ENCODE peak calls at places on chromosomes 2 and 18, in five cellular contexts. One of them, this sample, is unnamed.

GRCh38 chr2:173184031-173185004 is 108.7 kb downstream of the MAP3K20 start:
- DNase-seq in Peyer's patch: no peak
- DNase-seq in uterus: peak; percentile 54
- DNase-seq in suprapubic skin: no peak
- DNase-seq in A549: peak; percentile 96
- DNase-seq in this sample: peak; percentile 35

GRCh38 chr2:229043681-229044080 is 227.4 kb downstream of the PID1 start:
- DNase-seq in Peyer's patch: no peak
- DNase-seq in uterus: no peak
- DNase-seq in suprapubic skin: no peak
- DNase-seq in A549: no peak
- DNase-seq in this sample: no peak

GRCh38 chr2:8193686-8194615 is 487.9 kb upstream of the ID2 start:
- DNase-seq in Peyer's patch: no peak
- DNase-seq in uterus: no peak
- DNase-seq in suprapubic skin: no peak
- DNase-seq in A549: no peak
- DNase-seq in this sample: no peak

GRCh38 chr18:76672627-76673026 is 149.7 kb upstream of the ZNF236 start:
- DNase-seq in Peyer's patch: no peak
- DNase-seq in uterus: no peak
- DNase-seq in suprapubic skin: no peak
- DNase-seq in A549: no peak
- DNase-seq in this sample: no peak

GRCh38 chr18:8952796-8953760 is 149.4 kb upstream of the NDUFV2 start:
- DNase-seq in Peyer's patch: no peak
- DNase-seq in uterus: no peak
- DNase-seq in suprapubic skin: no peak
- DNase-seq in A549: no peak
- DNase-seq in this sample: no peak

GRCh38 chr18:814300-815084 is 2.5 kb upstream of the YES1 start:
- DNase-seq in Peyer's patch: no peak
- DNase-seq in uterus: no peak
- DNase-seq in suprapubic skin: no peak
- DNase-seq in A549: no peak
- DNase-seq in this sample: no peak

GRCh38 chr2:71243548-71244301 is 16.8 kb upstream of the PAIP2B start:
- DNase-seq in Peyer's patch: no peak
- DNase-seq in uterus: no peak
- DNase-seq in suprapubic skin: no peak
- DNase-seq in A549: no peak
- DNase-seq in this sample: no peak

GRCh38 chr2:234243871-234244565 is 193.5 kb downstream of the SPP2 start:
- DNase-seq in Peyer's patch: no peak
- DNase-seq in uterus: no peak
- DNase-seq in suprapubic skin: no peak
- DNase-seq in A549: peak; percentile 86
- DNase-seq in this sample: no peak

GRCh38 chr18:28087173-28087563 is 89.8 kb downstream of the CDH2 start:
- DNase-seq in Peyer's patch: no peak
- DNase-seq in uterus: no peak
- DNase-seq in suprapubic skin: no peak
- DNase-seq in A549: no peak
- DNase-seq in this sample: peak; percentile 38

GRCh38 chr2:70938580-70938938 is 2.9 kb downstream of the ATP6V1B1 start:
- DNase-seq in Peyer's patch: no peak
- DNase-seq in uterus: no peak
- DNase-seq in suprapubic skin: peak; percentile 60
- DNase-seq in A549: no peak
- DNase-seq in this sample: no peak

GRCh38 chr18:63949068-63949737 is at the start of gene HMSD:
- DNase-seq in Peyer's patch: peak; percentile 59
- DNase-seq in uterus: peak; percentile 25
- DNase-seq in suprapubic skin: no peak
- DNase-seq in A549: peak; percentile 40
- DNase-seq in this sample: peak; percentile 69

GRCh38 chr2:231000211-231000904 is 4.4 kb downstream of the SPATA3 start:
- DNase-seq in Peyer's patch: no peak
- DNase-seq in uterus: no peak
- DNase-seq in suprapubic skin: no peak
- DNase-seq in A549: peak; percentile 48
- DNase-seq in this sample: peak; percentile 57

GRCh38 chr2:109428841-109429710 is 184.7 kb downstream of the SEPTIN10 start:
- DNase-seq in Peyer's patch: no peak
- DNase-seq in uterus: no peak
- DNase-seq in suprapubic skin: no peak
- DNase-seq in A549: no peak
- DNase-seq in this sample: no peak

GRCh38 chr2:188969236-188970032 is 4.7 kb upstream of the COL3A1 start:
- DNase-seq in Peyer's patch: no peak
- DNase-seq in uterus: no peak
- DNase-seq in suprapubic skin: no peak
- DNase-seq in A549: peak; percentile 35
- DNase-seq in this sample: no peak

GRCh38 chr2:225616372-225616771 is 216.9 kb downstream of the NYAP2 start:
- DNase-seq in Peyer's patch: no peak
- DNase-seq in uterus: no peak
- DNase-seq in suprapubic skin: no peak
- DNase-seq in A549: no peak
- DNase-seq in this sample: no peak

GRCh38 chr2:112198780-112199179 is 56.1 kb downstream of the ZC3H8 start:
- DNase-seq in Peyer's patch: no peak
- DNase-seq in uterus: no peak
- DNase-seq in suprapubic skin: no peak
- DNase-seq in A549: no peak
- DNase-seq in this sample: no peak

GRCh38 chr2:190707726-190708125 is 58.8 kb downstream of the NAB1 start:
- DNase-seq in Peyer's patch: no peak
- DNase-seq in uterus: no peak
- DNase-seq in suprapubic skin: no peak
- DNase-seq in A549: no peak
- DNase-seq in this sample: no peak

GRCh38 chr2:174777334-174777733 is 13.1 kb upstream of the CHRNA1 start:
- DNase-seq in Peyer's patch: no peak
- DNase-seq in uterus: no peak
- DNase-seq in suprapubic skin: no peak
- DNase-seq in A549: no peak
- DNase-seq in this sample: no peak

GRCh38 chr18:79944746-79945117 is 6.7 kb downstream of the SLC66A2 start:
- DNase-seq in Peyer's patch: no peak
- DNase-seq in uterus: no peak
- DNase-seq in suprapubic skin: peak; percentile 55
- DNase-seq in A549: no peak
- DNase-seq in this sample: peak; percentile 4

GRCh38 chr18:1002653-1003178 is 98.0 kb downstream of the ADCYAP1 start:
- DNase-seq in Peyer's patch: no peak
- DNase-seq in uterus: no peak
- DNase-seq in suprapubic skin: no peak
- DNase-seq in A549: no peak
- DNase-seq in this sample: no peak

GRCh38 chr2:189685540-189686229 is 11.2 kb downstream of the ANKAR start:
- DNase-seq in Peyer's patch: no peak
- DNase-seq in uterus: no peak
- DNase-seq in suprapubic skin: no peak
- DNase-seq in A549: no peak
- DNase-seq in this sample: peak; percentile 23

GRCh38 chr18:48781041-48781989 is 169.4 kb downstream of the SMAD7 start:
- DNase-seq in Peyer's patch: peak; percentile 34
- DNase-seq in uterus: peak; percentile 70
- DNase-seq in suprapubic skin: peak; percentile 90
- DNase-seq in A549: no peak
- DNase-seq in this sample: peak; percentile 54

GRCh38 chr2:72843301-72843700 is 17.5 kb upstream of the EXOC6B start:
- DNase-seq in Peyer's patch: no peak
- DNase-seq in uterus: no peak
- DNase-seq in suprapubic skin: no peak
- DNase-seq in A549: no peak
- DNase-seq in this sample: no peak

GRCh38 chr2:139556789-139557188 is 776.6 kb upstream of the NXPH2 start:
- DNase-seq in Peyer's patch: no peak
- DNase-seq in uterus: no peak
- DNase-seq in suprapubic skin: no peak
- DNase-seq in A549: no peak
- DNase-seq in this sample: no peak

GRCh38 chr2:207952564-207953345 is 72.6 kb downstream of the PLEKHM3 start:
- DNase-seq in Peyer's patch: no peak
- DNase-seq in uterus: no peak
- DNase-seq in suprapubic skin: no peak
- DNase-seq in A549: no peak
- DNase-seq in this sample: no peak

GRCh38 chr2:62966995-62967394 is 83.6 kb upstream of the OTX1 start:
- DNase-seq in Peyer's patch: no peak
- DNase-seq in uterus: no peak
- DNase-seq in suprapubic skin: no peak
- DNase-seq in A549: no peak
- DNase-seq in this sample: no peak

GRCh38 chr2:71922091-71922490 is 225.6 kb downstream of the CYP26B1 start:
- DNase-seq in Peyer's patch: no peak
- DNase-seq in uterus: no peak
- DNase-seq in suprapubic skin: no peak
- DNase-seq in A549: no peak
- DNase-seq in this sample: no peak

GRCh38 chr2:240178564-240178963 is 38.1 kb upstream of the OTOS start:
- DNase-seq in Peyer's patch: no peak
- DNase-seq in uterus: no peak
- DNase-seq in suprapubic skin: peak; percentile 15
- DNase-seq in A549: no peak
- DNase-seq in this sample: no peak

GRCh38 chr2:48362515-48362914 is 167.4 kb upstream of the STON1 start:
- DNase-seq in Peyer's patch: no peak
- DNase-seq in uterus: no peak
- DNase-seq in suprapubic skin: no peak
- DNase-seq in A549: no peak
- DNase-seq in this sample: no peak

GRCh38 chr2:41142463-41142862 is 690.6 kb upstream of the SLC8A1 start:
- DNase-seq in Peyer's patch: no peak
- DNase-seq in uterus: no peak
- DNase-seq in suprapubic skin: no peak
- DNase-seq in A549: no peak
- DNase-seq in this sample: no peak

GRCh38 chr2:99605036-99605435 is 115.2 kb upstream of the REV1 start:
- DNase-seq in Peyer's patch: no peak
- DNase-seq in uterus: no peak
- DNase-seq in suprapubic skin: no peak
- DNase-seq in A549: no peak
- DNase-seq in this sample: no peak

GRCh38 chr2:7281802-7282201 is 364.6 kb downstream of the RNF144A start:
- DNase-seq in Peyer's patch: no peak
- DNase-seq in uterus: no peak
- DNase-seq in suprapubic skin: no peak
- DNase-seq in A549: no peak
- DNase-seq in this sample: no peak

GRCh38 chr2:71581015-71581414 is 127.7 kb downstream of the DYSF start:
- DNase-seq in Peyer's patch: no peak
- DNase-seq in uterus: peak; percentile 20
- DNase-seq in suprapubic skin: peak; percentile 86
- DNase-seq in A549: no peak
- DNase-seq in this sample: no peak

GRCh38 chr18:23038712-23039111 is 96.6 kb upstream of the CABLES1 start:
- DNase-seq in Peyer's patch: no peak
- DNase-seq in uterus: no peak
- DNase-seq in suprapubic skin: no peak
- DNase-seq in A549: peak; percentile 27
- DNase-seq in this sample: no peak

GRCh38 chr2:122255924-122256323 is 500.5 kb downstream of the TSN start:
- DNase-seq in Peyer's patch: no peak
- DNase-seq in uterus: no peak
- DNase-seq in suprapubic skin: no peak
- DNase-seq in A549: no peak
- DNase-seq in this sample: no peak

GRCh38 chr18:59927246-59927825 is 27.5 kb downstream of the PMAIP1 start:
- DNase-seq in Peyer's patch: no peak
- DNase-seq in uterus: no peak
- DNase-seq in suprapubic skin: no peak
- DNase-seq in A549: no peak
- DNase-seq in this sample: no peak
- TF ChIP-seq POLR2A in Peyer's patch: no peak
- TF ChIP-seq POLR2A in uterus: no peak
- TF ChIP-seq POLR2A in suprapubic skin: no peak
- TF ChIP-seq POLR2A in A549: no peak
- TF ChIP-seq POLR2A in this sample: no peak

GRCh38 chr18:13572148-13572547 is 154.2 kb downstream of the FAM210A start:
- DNase-seq in Peyer's patch: no peak
- DNase-seq in uterus: no peak
- DNase-seq in suprapubic skin: no peak
- DNase-seq in A549: no peak
- DNase-seq in this sample: no peak

GRCh38 chr18:13570216-13570615 is 156.1 kb downstream of the FAM210A start:
- DNase-seq in Peyer's patch: no peak
- DNase-seq in uterus: no peak
- DNase-seq in suprapubic skin: no peak
- DNase-seq in A549: no peak
- DNase-seq in this sample: no peak

GRCh38 chr18:13566941-13567762 is 159.2 kb downstream of the FAM210A start:
- DNase-seq in Peyer's patch: peak; percentile 64
- DNase-seq in uterus: no peak
- DNase-seq in suprapubic skin: no peak
- DNase-seq in A549: no peak
- DNase-seq in this sample: peak; percentile 47

GRCh38 chr18:13570856-13571495 is 155.4 kb downstream of the FAM210A start:
- DNase-seq in Peyer's patch: no peak
- DNase-seq in uterus: no peak
- DNase-seq in suprapubic skin: no peak
- DNase-seq in A549: no peak
- DNase-seq in this sample: no peak

GRCh38 chr18:13568443-13569392 is 157.6 kb downstream of the FAM210A start:
- DNase-seq in Peyer's patch: no peak
- DNase-seq in uterus: no peak
- DNase-seq in suprapubic skin: no peak
- DNase-seq in A549: peak; percentile 9
- DNase-seq in this sample: no peak
- H3K4me1 ChIP-seq in Peyer's patch: no peaks in the 10 kb centered on the region
- H3K4me1 ChIP-seq in uterus: no peaks in the 10 kb centered on the region
- H3K4me1 ChIP-seq in suprapubic skin: peaks cover 21% of the 10 kb centered on the region
- H3K4me1 ChIP-seq in A549: no peaks in the 10 kb centered on the region
- H3K4me1 ChIP-seq in this sample: peaks cover 6% of the 10 kb centered on the region

DNA sequence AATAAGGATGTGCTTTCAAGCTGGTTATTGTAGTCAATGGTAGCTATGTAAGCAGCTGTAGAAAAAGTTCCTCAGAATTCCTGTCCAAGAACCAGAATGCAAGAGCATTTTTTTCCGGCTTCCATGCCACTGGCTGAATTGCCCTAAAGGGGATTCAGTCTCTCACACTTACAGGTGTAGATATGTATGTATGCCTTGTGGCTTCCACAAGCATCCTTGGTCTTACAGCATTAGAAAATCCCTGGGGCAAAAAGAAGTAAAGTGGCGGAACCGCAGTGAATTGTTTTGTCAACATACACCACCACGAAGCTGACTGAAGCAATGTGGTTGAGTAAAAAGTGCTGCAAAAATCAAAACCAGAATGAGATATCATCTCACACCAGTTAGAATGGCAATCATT is 54.6 kb downstream of the FANCL start:
- DNase-seq in Peyer's patch: no peak
- DNase-seq in uterus: no peak
- DNase-seq in suprapubic skin: no peak
- DNase-seq in A549: no peak
- DNase-seq in this sample: no peak
- TF ChIP-seq POLR2A in Peyer's patch: no peak
- TF ChIP-seq POLR2A in uterus: no peak
- TF ChIP-seq POLR2A in suprapubic skin: no peak
- TF ChIP-seq POLR2A in A549: no peak
- TF ChIP-seq POLR2A in this sample: no peak

GRCh38 chr2:126661702-126662465 is 5.9 kb downstream of the GYPC start:
- DNase-seq in Peyer's patch: no peak
- DNase-seq in uterus: no peak
- DNase-seq in suprapubic skin: no peak
- DNase-seq in A549: no peak
- DNase-seq in this sample: no peak
- H3K4me1 ChIP-seq in Peyer's patch: no peaks in the 10 kb centered on the region
- H3K4me1 ChIP-seq in uterus: peaks cover 7% of the 10 kb centered on the region
- H3K4me1 ChIP-seq in suprapubic skin: peaks cover 60% of the 10 kb centered on the region
- H3K4me1 ChIP-seq in A549: no peaks in the 10 kb centered on the region
- H3K4me1 ChIP-seq in this sample: peaks cover 34% of the 10 kb centered on the region

This sample was measured in transverse colon.